ENCODE peak calls at places on chromosome 13, in ten cellular contexts. One of them, this sample, is unnamed. For H3K27me3, the result is how much of the 10 kb centered on the place peaks cover.

GRCh38 chr13:90500569-90500968 is 846.9 kb upstream of the MIR17HG start:
- DNase-seq in PC-9: no peak
- DNase-seq in testis: no peak
- DNase-seq in fibroblast of lung: no peak
- DNase-seq in CD8-positive, alpha-beta memory T cell: no peak
- DNase-seq in right atrium auricular region: no peak
- DNase-seq in MM.1S: no peak
- DNase-seq in lower lobe of right lung: no peak
- DNase-seq in AG04450: no peak
- DNase-seq in CD4-positive, alpha-beta T cell: no peak
- DNase-seq in this sample: no peak

GRCh38 chr13:40635315-40635995 is 31.0 kb downstream of the FOXO1 start:
- DNase-seq in PC-9: no peak
- DNase-seq in testis: no peak
- DNase-seq in fibroblast of lung: no peak
- DNase-seq in CD8-positive, alpha-beta memory T cell: no peak
- DNase-seq in right atrium auricular region: no peak
- DNase-seq in MM.1S: no peak
- DNase-seq in lower lobe of right lung: no peak
- DNase-seq in AG04450: no peak
- DNase-seq in CD4-positive, alpha-beta T cell: no peak
- DNase-seq in this sample: no peak

GRCh38 chr13:39712626-39713025 is 57.2 kb downstream of the COG6 start:
- DNase-seq in PC-9: no peak
- DNase-seq in testis: no peak
- DNase-seq in fibroblast of lung: no peak
- DNase-seq in CD8-positive, alpha-beta memory T cell: no peak
- DNase-seq in right atrium auricular region: no peak
- DNase-seq in MM.1S: no peak
- DNase-seq in lower lobe of right lung: no peak
- DNase-seq in AG04450: no peak
- DNase-seq in CD4-positive, alpha-beta T cell: no peak
- DNase-seq in this sample: no peak

GRCh38 chr13:114096811-114097503 is 35.5 kb downstream of the RASA3 start:
- DNase-seq in PC-9: no peak
- DNase-seq in testis: no peak
- DNase-seq in fibroblast of lung: no peak
- DNase-seq in CD8-positive, alpha-beta memory T cell: no peak
- DNase-seq in right atrium auricular region: peak
- DNase-seq in MM.1S: no peak
- DNase-seq in lower lobe of right lung: no peak
- DNase-seq in AG04450: no peak
- DNase-seq in CD4-positive, alpha-beta T cell: no peak
- DNase-seq in this sample: no peak

GRCh38 chr13:83503424-83503823 is 378.9 kb downstream of the SLITRK1 start:
- DNase-seq in PC-9: no peak
- DNase-seq in testis: no peak
- DNase-seq in fibroblast of lung: peak
- DNase-seq in CD8-positive, alpha-beta memory T cell: no peak
- DNase-seq in right atrium auricular region: no peak
- DNase-seq in MM.1S: no peak
- DNase-seq in lower lobe of right lung: no peak
- DNase-seq in AG04450: no peak
- DNase-seq in CD4-positive, alpha-beta T cell: no peak
- DNase-seq in this sample: no peak

GRCh38 chr13:39566216-39566869 is 36.6 kb downstream of the LHFPL6 start:
- DNase-seq in PC-9: no peak
- DNase-seq in testis: no peak
- DNase-seq in fibroblast of lung: no peak
- DNase-seq in CD8-positive, alpha-beta memory T cell: no peak
- DNase-seq in right atrium auricular region: no peak
- DNase-seq in MM.1S: no peak
- DNase-seq in lower lobe of right lung: no peak
- DNase-seq in AG04450: no peak
- DNase-seq in CD4-positive, alpha-beta T cell: no peak
- DNase-seq in this sample: no peak

GRCh38 chr13:39810091-39810877 is 154.8 kb downstream of the COG6 start:
- DNase-seq in PC-9: no peak
- DNase-seq in testis: no peak
- DNase-seq in fibroblast of lung: no peak
- DNase-seq in CD8-positive, alpha-beta memory T cell: no peak
- DNase-seq in right atrium auricular region: no peak
- DNase-seq in MM.1S: no peak
- DNase-seq in lower lobe of right lung: no peak
- DNase-seq in AG04450: no peak
- DNase-seq in CD4-positive, alpha-beta T cell: no peak
- DNase-seq in this sample: no peak

GRCh38 chr13:21573920-21574712 is 29.9 kb downstream of the MICU2 start:
- DNase-seq in PC-9: no peak
- DNase-seq in testis: no peak
- DNase-seq in fibroblast of lung: peak
- DNase-seq in CD8-positive, alpha-beta memory T cell: no peak
- DNase-seq in right atrium auricular region: no peak
- DNase-seq in MM.1S: no peak
- DNase-seq in lower lobe of right lung: no peak
- DNase-seq in AG04450: no peak
- DNase-seq in CD4-positive, alpha-beta T cell: no peak
- DNase-seq in this sample: no peak

GRCh38 chr13:71817335-71817734 is 49.7 kb downstream of the DACH1 start:
- DNase-seq in PC-9: no peak
- DNase-seq in testis: no peak
- DNase-seq in fibroblast of lung: no peak
- DNase-seq in CD8-positive, alpha-beta memory T cell: no peak
- DNase-seq in right atrium auricular region: no peak
- DNase-seq in MM.1S: no peak
- DNase-seq in lower lobe of right lung: no peak
- DNase-seq in AG04450: no peak
- DNase-seq in CD4-positive, alpha-beta T cell: no peak
- DNase-seq in this sample: no peak

GRCh38 chr13:71811344-71811743 is 55.7 kb downstream of the DACH1 start:
- DNase-seq in PC-9: no peak
- DNase-seq in testis: no peak
- DNase-seq in fibroblast of lung: no peak
- DNase-seq in CD8-positive, alpha-beta memory T cell: no peak
- DNase-seq in right atrium auricular region: no peak
- DNase-seq in MM.1S: no peak
- DNase-seq in lower lobe of right lung: no peak
- DNase-seq in AG04450: no peak
- DNase-seq in CD4-positive, alpha-beta T cell: no peak
- DNase-seq in this sample: no peak

GRCh38 chr13:71813187-71813586 is 53.8 kb downstream of the DACH1 start:
- DNase-seq in PC-9: no peak
- DNase-seq in testis: no peak
- DNase-seq in fibroblast of lung: no peak
- DNase-seq in CD8-positive, alpha-beta memory T cell: no peak
- DNase-seq in right atrium auricular region: no peak
- DNase-seq in MM.1S: no peak
- DNase-seq in lower lobe of right lung: no peak
- DNase-seq in AG04450: no peak
- DNase-seq in CD4-positive, alpha-beta T cell: no peak
- DNase-seq in this sample: no peak

GRCh38 chr13:71820699-71821098 is 46.3 kb downstream of the DACH1 start:
- DNase-seq in PC-9: no peak
- DNase-seq in testis: no peak
- DNase-seq in fibroblast of lung: no peak
- DNase-seq in CD8-positive, alpha-beta memory T cell: no peak
- DNase-seq in right atrium auricular region: no peak
- DNase-seq in MM.1S: no peak
- DNase-seq in lower lobe of right lung: no peak
- DNase-seq in AG04450: no peak
- DNase-seq in CD4-positive, alpha-beta T cell: no peak
- DNase-seq in this sample: no peak

DNA sequence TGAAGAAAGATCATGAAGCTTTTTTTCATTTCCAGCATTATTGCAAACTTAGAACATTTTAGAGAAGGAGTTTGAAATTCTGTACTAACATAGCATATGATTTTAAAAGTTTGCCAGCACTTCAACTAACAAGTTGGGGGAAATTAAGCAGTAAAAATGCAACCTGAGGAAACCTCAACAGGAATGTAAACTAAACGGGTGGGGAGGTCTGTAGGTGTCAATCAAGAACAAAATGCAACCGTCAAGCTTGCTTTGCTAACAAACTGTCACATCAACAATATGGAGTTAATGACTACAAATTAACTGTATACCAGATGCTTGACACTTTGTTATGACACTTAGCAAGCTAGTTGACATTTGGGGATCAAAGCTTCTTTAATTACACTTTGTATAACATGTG is 52.2 kb downstream of the DACH1 start:
- DNase-seq in PC-9: no peak
- DNase-seq in testis: no peak
- DNase-seq in fibroblast of lung: no peak
- DNase-seq in CD8-positive, alpha-beta memory T cell: no peak
- DNase-seq in right atrium auricular region: no peak
- DNase-seq in MM.1S: no peak
- DNase-seq in lower lobe of right lung: no peak
- DNase-seq in AG04450: no peak
- DNase-seq in CD4-positive, alpha-beta T cell: no peak
- DNase-seq in this sample: no peak
- H3K27me3 ChIP-seq in PC-9: under half
- H3K27me3 ChIP-seq in testis: under half
- H3K27me3 ChIP-seq in fibroblast of lung: under half
- H3K27me3 ChIP-seq in CD8-positive, alpha-beta memory T cell: under half
- H3K27me3 ChIP-seq in right atrium auricular region: under half
- H3K27me3 ChIP-seq in MM.1S: under half
- H3K27me3 ChIP-seq in lower lobe of right lung: under half
- H3K27me3 ChIP-seq in AG04450: under half
- H3K27me3 ChIP-seq in CD4-positive, alpha-beta T cell: under half
- H3K27me3 ChIP-seq in this sample: under half

GRCh38 chr13:20191311-20191901 is 1.3 kb downstream of the GJB2 start:
- DNase-seq in PC-9: peak
- DNase-seq in testis: no peak
- DNase-seq in fibroblast of lung: no peak
- DNase-seq in CD8-positive, alpha-beta memory T cell: no peak
- DNase-seq in right atrium auricular region: no peak
- DNase-seq in MM.1S: no peak
- DNase-seq in lower lobe of right lung: no peak
- DNase-seq in AG04450: no peak
- DNase-seq in CD4-positive, alpha-beta T cell: no peak
- DNase-seq in this sample: no peak
- H3K27me3 ChIP-seq in PC-9: under half
- H3K27me3 ChIP-seq in testis: under half
- H3K27me3 ChIP-seq in fibroblast of lung: half or more
- H3K27me3 ChIP-seq in CD8-positive, alpha-beta memory T cell: under half
- H3K27me3 ChIP-seq in right atrium auricular region: under half
- H3K27me3 ChIP-seq in MM.1S: under half
- H3K27me3 ChIP-seq in lower lobe of right lung: half or more
- H3K27me3 ChIP-seq in AG04450: under half
- H3K27me3 ChIP-seq in CD4-positive, alpha-beta T cell: half or more
- H3K27me3 ChIP-seq in this sample: under half

GRCh38 chr13:34935841-34936240 is 6.2 kb upstream of the NBEA start:
- DNase-seq in PC-9: no peak
- DNase-seq in testis: no peak
- DNase-seq in fibroblast of lung: no peak
- DNase-seq in CD8-positive, alpha-beta memory T cell: no peak
- DNase-seq in right atrium auricular region: no peak
- DNase-seq in MM.1S: no peak
- DNase-seq in lower lobe of right lung: no peak
- DNase-seq in AG04450: no peak
- DNase-seq in CD4-positive, alpha-beta T cell: no peak
- DNase-seq in this sample: no peak

GRCh38 chr13:34942732-34943674 is 933 bp downstream of the NBEA start:
- DNase-seq in PC-9: peak
- DNase-seq in testis: peak
- DNase-seq in fibroblast of lung: no peak
- DNase-seq in CD8-positive, alpha-beta memory T cell: no peak
- DNase-seq in right atrium auricular region: no peak
- DNase-seq in MM.1S: peak
- DNase-seq in lower lobe of right lung: peak
- DNase-seq in AG04450: no peak
- DNase-seq in CD4-positive, alpha-beta T cell: peak
- DNase-seq in this sample: peak

GRCh38 chr13:34941436-34941834 is 635 bp upstream of the NBEA start:
- DNase-seq in PC-9: no peak
- DNase-seq in testis: peak
- DNase-seq in fibroblast of lung: no peak
- DNase-seq in CD8-positive, alpha-beta memory T cell: no peak
- DNase-seq in right atrium auricular region: no peak
- DNase-seq in MM.1S: peak
- DNase-seq in lower lobe of right lung: no peak
- DNase-seq in AG04450: no peak
- DNase-seq in CD4-positive, alpha-beta T cell: no peak
- DNase-seq in this sample: no peak

GRCh38 chr13:34941835-34942731 is at the start of gene NBEA:
- DNase-seq in PC-9: peak
- DNase-seq in testis: peak
- DNase-seq in fibroblast of lung: peak
- DNase-seq in CD8-positive, alpha-beta memory T cell: peak
- DNase-seq in right atrium auricular region: peak
- DNase-seq in MM.1S: peak
- DNase-seq in lower lobe of right lung: peak
- DNase-seq in AG04450: no peak
- DNase-seq in CD4-positive, alpha-beta T cell: peak
- DNase-seq in this sample: peak

DNA sequence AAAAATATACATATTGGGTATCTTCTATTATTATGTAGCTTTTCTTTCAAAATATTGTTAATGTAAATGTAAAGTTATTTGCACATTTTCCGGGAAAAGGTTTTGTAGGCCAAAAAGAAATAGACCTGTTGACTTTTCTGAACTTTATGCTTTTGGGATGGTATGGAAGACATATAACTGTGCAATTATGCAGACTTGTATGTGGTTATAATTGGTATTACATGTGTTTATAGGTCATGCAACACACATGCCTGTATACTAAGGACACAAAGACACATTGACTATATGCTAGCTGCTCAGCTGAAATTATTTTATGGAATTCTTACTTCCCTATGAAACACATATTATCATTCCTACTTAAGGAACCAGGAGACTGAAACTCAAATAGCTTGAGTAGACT is 2.3 kb upstream of the NBEA start:
- DNase-seq in PC-9: no peak
- DNase-seq in testis: no peak
- DNase-seq in fibroblast of lung: no peak
- DNase-seq in CD8-positive, alpha-beta memory T cell: no peak
- DNase-seq in right atrium auricular region: no peak
- DNase-seq in MM.1S: no peak
- DNase-seq in lower lobe of right lung: no peak
- DNase-seq in AG04450: no peak
- DNase-seq in CD4-positive, alpha-beta T cell: no peak
- DNase-seq in this sample: no peak
- H3K27me3 ChIP-seq in PC-9: under half
- H3K27me3 ChIP-seq in testis: under half
- H3K27me3 ChIP-seq in fibroblast of lung: under half
- H3K27me3 ChIP-seq in CD8-positive, alpha-beta memory T cell: under half
- H3K27me3 ChIP-seq in right atrium auricular region: under half
- H3K27me3 ChIP-seq in MM.1S: under half
- H3K27me3 ChIP-seq in lower lobe of right lung: under half
- H3K27me3 ChIP-seq in AG04450: under half
- H3K27me3 ChIP-seq in CD4-positive, alpha-beta T cell: under half
- H3K27me3 ChIP-seq in this sample: under half

DNA sequence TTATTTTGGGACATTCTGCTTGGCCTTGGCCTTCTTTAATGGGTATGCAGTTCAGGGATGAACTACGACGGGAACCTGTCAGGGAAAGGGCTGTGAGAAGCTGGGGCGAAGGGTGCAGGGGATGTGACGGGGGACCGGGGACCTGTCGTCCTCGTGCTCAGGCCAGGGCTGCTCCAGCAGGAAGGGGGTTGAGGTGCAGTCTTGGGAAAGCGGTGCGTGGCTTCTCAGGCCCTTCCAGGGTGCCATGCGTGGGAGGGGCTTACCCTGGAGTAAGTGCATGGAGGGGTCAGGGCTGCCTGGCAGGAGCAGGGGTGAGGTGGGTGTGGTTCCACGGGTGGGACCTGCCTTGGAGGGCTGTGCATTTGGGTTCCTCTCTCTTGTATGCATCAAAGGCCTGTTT is 100.8 kb downstream of the TEX29 start:
- DNase-seq in PC-9: no peak
- DNase-seq in testis: no peak
- DNase-seq in fibroblast of lung: no peak
- DNase-seq in CD8-positive, alpha-beta memory T cell: no peak
- DNase-seq in right atrium auricular region: no peak
- DNase-seq in MM.1S: no peak
- DNase-seq in lower lobe of right lung: no peak
- DNase-seq in AG04450: no peak
- DNase-seq in CD4-positive, alpha-beta T cell: no peak
- DNase-seq in this sample: no peak
- H3K27me3 ChIP-seq in PC-9: half or more
- H3K27me3 ChIP-seq in testis: under half
- H3K27me3 ChIP-seq in fibroblast of lung: under half
- H3K27me3 ChIP-seq in CD8-positive, alpha-beta memory T cell: under half
- H3K27me3 ChIP-seq in right atrium auricular region: under half
- H3K27me3 ChIP-seq in MM.1S: under half
- H3K27me3 ChIP-seq in lower lobe of right lung: under half
- H3K27me3 ChIP-seq in AG04450: under half
- H3K27me3 ChIP-seq in CD4-positive, alpha-beta T cell: under half
- H3K27me3 ChIP-seq in this sample: under half